ENCODE peak calls at places on chromosomes 16 and 17, in nine cellular contexts. One of them, this sample, is unnamed.

GRCh38 chr16:57376313-57376818 is 4.1 kb downstream of the CX3CL1 start:
- DNase-seq in GM12878: no peak
- DNase-seq in tibial nerve: no peak
- DNase-seq in HCT116: no peak
- DNase-seq in colonic mucosa: no peak
- DNase-seq in heart left ventricle: no peak
- DNase-seq in left lung: no peak
- DNase-seq in brain microvascular endothelial cell: no peak
- DNase-seq in lung: no peak
- DNase-seq in this sample: no peak

GRCh38 chr17:60630352-60630751 is 30.4 kb downstream of the PPM1D start:
- DNase-seq in GM12878: no peak
- DNase-seq in tibial nerve: peak; percentile 38
- DNase-seq in HCT116: no peak
- DNase-seq in colonic mucosa: no peak
- DNase-seq in heart left ventricle: peak; percentile 29
- DNase-seq in left lung: no peak
- DNase-seq in brain microvascular endothelial cell: peak; percentile 47
- DNase-seq in lung: no peak
- DNase-seq in this sample: no peak

GRCh38 chr17:74990581-74991105 is 3.2 kb downstream of the CDR2L start:
- DNase-seq in GM12878: no peak
- DNase-seq in tibial nerve: no peak
- DNase-seq in HCT116: no peak
- DNase-seq in colonic mucosa: no peak
- DNase-seq in heart left ventricle: no peak
- DNase-seq in left lung: no peak
- DNase-seq in brain microvascular endothelial cell: no peak
- DNase-seq in lung: no peak
- DNase-seq in this sample: no peak

GRCh38 chr16:75250089-75250808 is 1.2 kb downstream of the BCAR1 start:
- DNase-seq in GM12878: no peak
- DNase-seq in tibial nerve: no peak
- DNase-seq in HCT116: no peak
- DNase-seq in colonic mucosa: peak; percentile 87
- DNase-seq in heart left ventricle: no peak
- DNase-seq in left lung: peak; percentile 84
- DNase-seq in brain microvascular endothelial cell: no peak
- DNase-seq in lung: peak; percentile 50
- DNase-seq in this sample: no peak

GRCh38 chr17:19618015-19618414 is 30.5 kb upstream of the ALDH3A2 start:
- DNase-seq in GM12878: no peak
- DNase-seq in tibial nerve: no peak
- DNase-seq in HCT116: no peak
- DNase-seq in colonic mucosa: no peak
- DNase-seq in heart left ventricle: no peak
- DNase-seq in left lung: no peak
- DNase-seq in brain microvascular endothelial cell: no peak
- DNase-seq in lung: no peak
- DNase-seq in this sample: no peak

GRCh38 chr16:22314661-22315626 is 17.7 kb downstream of the POLR3E start:
- DNase-seq in GM12878: no peak
- DNase-seq in tibial nerve: no peak
- DNase-seq in HCT116: no peak
- DNase-seq in colonic mucosa: no peak
- DNase-seq in heart left ventricle: no peak
- DNase-seq in left lung: no peak
- DNase-seq in brain microvascular endothelial cell: no peak
- DNase-seq in lung: no peak
- DNase-seq in this sample: no peak

GRCh38 chr16:88536510-88536909 is 33.7 kb upstream of the ZC3H18 start:
- DNase-seq in GM12878: no peak
- DNase-seq in tibial nerve: no peak
- DNase-seq in HCT116: no peak
- DNase-seq in colonic mucosa: no peak
- DNase-seq in heart left ventricle: no peak
- DNase-seq in left lung: peak; percentile 65
- DNase-seq in brain microvascular endothelial cell: no peak
- DNase-seq in lung: no peak
- DNase-seq in this sample: no peak

GRCh38 chr17:40122466-40122943 is 734 bp downstream of the MSL1 start:
- DNase-seq in GM12878: no peak
- DNase-seq in tibial nerve: no peak
- DNase-seq in HCT116: no peak
- DNase-seq in colonic mucosa: peak; percentile 43
- DNase-seq in heart left ventricle: peak; percentile 57
- DNase-seq in left lung: peak; percentile 89
- DNase-seq in brain microvascular endothelial cell: no peak
- DNase-seq in lung: peak; percentile 38
- DNase-seq in this sample: no peak

GRCh38 chr16:85104821-85105391 is 7.4 kb downstream of the CIBAR2 start:
- DNase-seq in GM12878: peak; percentile 21
- DNase-seq in tibial nerve: no peak
- DNase-seq in HCT116: no peak
- DNase-seq in colonic mucosa: no peak
- DNase-seq in heart left ventricle: no peak
- DNase-seq in left lung: no peak
- DNase-seq in brain microvascular endothelial cell: no peak
- DNase-seq in lung: no peak
- DNase-seq in this sample: no peak

GRCh38 chr17:78117027-78117981 is 11.3 kb downstream of the TMC6 start:
- DNase-seq in GM12878: no peak
- DNase-seq in tibial nerve: no peak
- DNase-seq in HCT116: no peak
- DNase-seq in colonic mucosa: no peak
- DNase-seq in heart left ventricle: no peak
- DNase-seq in left lung: peak; percentile 84
- DNase-seq in brain microvascular endothelial cell: no peak
- DNase-seq in lung: no peak
- DNase-seq in this sample: no peak

GRCh38 chr17:48335858-48336500 is 94.0 kb downstream of the SKAP1 start:
- DNase-seq in GM12878: peak; percentile 37
- DNase-seq in tibial nerve: no peak
- DNase-seq in HCT116: peak; percentile 78
- DNase-seq in colonic mucosa: no peak
- DNase-seq in heart left ventricle: no peak
- DNase-seq in left lung: no peak
- DNase-seq in brain microvascular endothelial cell: no peak
- DNase-seq in lung: no peak
- DNase-seq in this sample: no peak

GRCh38 chr17:12463102-12463501 is 202.6 kb upstream of the MYOCD start:
- DNase-seq in GM12878: no peak
- DNase-seq in tibial nerve: no peak
- DNase-seq in HCT116: no peak
- DNase-seq in colonic mucosa: no peak
- DNase-seq in heart left ventricle: no peak
- DNase-seq in left lung: no peak
- DNase-seq in brain microvascular endothelial cell: peak; percentile 13
- DNase-seq in lung: no peak
- DNase-seq in this sample: no peak

GRCh38 chr17:62724398-62725146 is 83.5 kb downstream of the MARCHF10 start:
- DNase-seq in GM12878: peak; percentile 91
- DNase-seq in tibial nerve: no peak
- DNase-seq in HCT116: no peak
- DNase-seq in colonic mucosa: no peak
- DNase-seq in heart left ventricle: no peak
- DNase-seq in left lung: no peak
- DNase-seq in brain microvascular endothelial cell: no peak
- DNase-seq in lung: no peak
- DNase-seq in this sample: no peak
- TF ChIP-seq CTCF in GM12878: no peak
- TF ChIP-seq CTCF in tibial nerve: no peak
- TF ChIP-seq CTCF in HCT116: no peak
- TF ChIP-seq CTCF in colonic mucosa: no peak
- TF ChIP-seq CTCF in heart left ventricle: no peak
- TF ChIP-seq CTCF in left lung: no peak
- TF ChIP-seq CTCF in brain microvascular endothelial cell: no peak
- TF ChIP-seq CTCF in lung: no peak
- TF ChIP-seq CTCF in this sample: no peak

DNA sequence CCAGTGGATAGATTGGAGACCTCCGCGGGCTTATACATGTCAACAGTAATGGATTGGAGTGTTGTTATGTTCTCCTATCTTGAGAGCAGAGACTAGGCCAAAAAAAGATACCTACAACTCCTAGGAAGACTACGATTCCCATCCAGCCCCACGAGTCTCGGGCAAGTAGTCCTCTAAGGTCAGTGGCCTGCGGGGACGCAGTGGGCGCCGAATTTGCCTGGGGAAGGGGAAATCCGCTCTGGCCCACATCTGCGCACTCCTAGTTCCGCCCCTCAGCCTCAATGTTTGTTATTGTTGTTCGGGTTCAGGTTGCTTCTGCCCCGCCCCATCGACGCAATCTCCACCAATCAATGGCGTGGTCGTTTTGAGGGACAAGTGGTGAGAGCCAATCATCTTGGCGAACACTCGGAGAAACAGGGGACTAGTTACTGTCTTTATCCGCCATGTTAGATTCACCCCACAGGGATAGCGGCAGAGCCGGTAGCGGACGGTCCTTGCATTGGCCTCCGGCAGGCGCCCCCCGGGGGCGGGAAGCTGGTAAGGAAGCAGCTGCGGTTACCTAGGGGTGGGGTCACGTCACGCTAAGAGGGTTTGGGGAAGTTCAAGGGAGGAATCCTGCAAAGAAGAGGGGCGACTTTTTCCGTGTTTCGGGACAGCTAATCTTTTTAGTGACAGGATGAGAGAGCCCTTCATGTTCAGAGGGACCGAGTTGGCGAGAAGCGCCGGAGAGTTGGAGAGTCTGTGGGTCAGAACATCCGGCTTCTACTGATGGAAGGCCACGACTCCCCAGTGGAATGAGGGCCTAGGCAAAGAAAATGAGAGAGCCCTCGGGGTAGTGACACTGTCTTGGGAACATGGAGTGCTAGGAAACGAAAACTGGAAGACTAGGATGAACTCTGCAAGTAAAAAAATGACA is at the start of gene NBR1:
- DNase-seq in GM12878: peak; percentile 100
- DNase-seq in tibial nerve: peak; percentile 100
- DNase-seq in HCT116: peak; percentile 99
- DNase-seq in colonic mucosa: peak; percentile 99
- DNase-seq in heart left ventricle: peak; percentile 95
- DNase-seq in left lung: peak; percentile 91
- DNase-seq in brain microvascular endothelial cell: peak; percentile 97
- DNase-seq in lung: peak; percentile 97
- DNase-seq in this sample: peak; percentile 93
- TF ChIP-seq CTCF in GM12878: peak; percentile 27
- TF ChIP-seq CTCF in tibial nerve: peak; percentile 10
- TF ChIP-seq CTCF in HCT116: no peak
- TF ChIP-seq CTCF in colonic mucosa: no peak
- TF ChIP-seq CTCF in heart left ventricle: peak; percentile 37
- TF ChIP-seq CTCF in left lung: peak; percentile 17
- TF ChIP-seq CTCF in brain microvascular endothelial cell: peak; percentile 39
- TF ChIP-seq CTCF in lung: no peak
- TF ChIP-seq CTCF in this sample: no peak

DNA sequence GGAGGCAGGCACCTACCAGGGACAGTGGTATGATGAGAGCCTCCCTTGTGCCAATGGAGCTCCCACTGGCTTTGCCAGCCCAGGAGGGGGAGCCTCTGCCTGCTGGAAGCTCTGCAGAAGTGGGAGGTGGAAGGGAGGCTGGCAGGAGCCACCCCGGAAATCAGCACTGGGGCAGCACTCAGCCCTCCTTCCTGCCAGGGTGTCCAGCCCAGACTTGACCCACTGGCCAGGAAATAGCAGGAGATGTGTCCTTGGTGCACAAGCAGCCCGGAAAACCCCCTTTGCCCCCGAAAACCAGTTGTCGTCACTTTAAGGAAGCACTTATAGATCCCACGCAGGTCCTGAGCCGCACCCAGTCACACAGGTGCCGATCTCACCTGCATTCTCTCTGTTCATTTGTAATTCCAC is 49.3 kb upstream of the CACNG4 start:
- DNase-seq in GM12878: no peak
- DNase-seq in tibial nerve: no peak
- DNase-seq in HCT116: peak; percentile 39
- DNase-seq in colonic mucosa: peak; percentile 58
- DNase-seq in heart left ventricle: no peak
- DNase-seq in left lung: no peak
- DNase-seq in brain microvascular endothelial cell: no peak
- DNase-seq in lung: peak; percentile 32
- DNase-seq in this sample: no peak
- TF ChIP-seq CTCF in GM12878: no peak
- TF ChIP-seq CTCF in tibial nerve: no peak
- TF ChIP-seq CTCF in HCT116: peak; percentile 82
- TF ChIP-seq CTCF in colonic mucosa: peak; percentile 39
- TF ChIP-seq CTCF in heart left ventricle: peak; percentile 20
- TF ChIP-seq CTCF in left lung: no peak
- TF ChIP-seq CTCF in brain microvascular endothelial cell: peak; percentile 43
- TF ChIP-seq CTCF in lung: no peak
- TF ChIP-seq CTCF in this sample: no peak

DNA sequence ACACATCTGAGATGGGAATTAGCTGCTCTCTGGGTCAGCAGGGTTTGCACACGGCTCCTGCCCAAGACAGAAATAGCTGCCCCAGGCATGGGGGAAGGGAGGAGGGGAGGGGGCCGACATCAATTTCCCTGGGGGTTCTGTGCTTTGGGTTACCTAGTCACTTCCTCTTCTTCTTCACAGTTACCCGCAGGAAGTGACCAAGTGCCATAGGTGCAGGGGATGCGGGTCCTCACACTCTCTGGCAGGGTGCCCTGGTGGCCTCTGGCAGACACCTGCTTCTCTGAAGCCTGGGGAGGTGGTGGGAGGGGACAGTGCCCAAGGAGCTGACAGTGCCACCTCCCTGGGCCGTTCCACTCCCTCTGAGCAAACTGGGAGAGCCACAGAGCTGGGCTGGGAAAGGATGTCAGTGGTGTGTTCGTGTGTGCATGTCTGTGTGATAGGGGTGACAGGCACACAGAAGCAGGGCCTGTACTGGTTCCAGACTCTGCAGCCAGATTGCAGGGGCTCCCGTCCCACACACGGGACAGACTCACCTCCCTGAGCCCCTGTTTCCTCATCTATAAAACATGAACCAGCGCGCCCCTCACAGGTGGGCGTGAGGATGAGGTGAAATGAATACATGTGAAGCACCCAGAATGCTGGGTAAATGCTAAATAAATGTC is 18.2 kb downstream of the SCN4A start:
- DNase-seq in GM12878: no peak
- DNase-seq in tibial nerve: no peak
- DNase-seq in HCT116: no peak
- DNase-seq in colonic mucosa: no peak
- DNase-seq in heart left ventricle: no peak
- DNase-seq in left lung: no peak
- DNase-seq in brain microvascular endothelial cell: no peak
- DNase-seq in lung: no peak
- DNase-seq in this sample: no peak
- TF ChIP-seq CTCF in GM12878: no peak
- TF ChIP-seq CTCF in tibial nerve: no peak
- TF ChIP-seq CTCF in HCT116: no peak
- TF ChIP-seq CTCF in colonic mucosa: no peak
- TF ChIP-seq CTCF in heart left ventricle: no peak
- TF ChIP-seq CTCF in left lung: no peak
- TF ChIP-seq CTCF in brain microvascular endothelial cell: no peak
- TF ChIP-seq CTCF in lung: no peak
- TF ChIP-seq CTCF in this sample: no peak

GRCh38 chr17:36017799-36018198 is at the start of gene CCL23:
- DNase-seq in GM12878: no peak
- DNase-seq in tibial nerve: no peak
- DNase-seq in HCT116: no peak
- DNase-seq in colonic mucosa: no peak
- DNase-seq in heart left ventricle: no peak
- DNase-seq in left lung: no peak
- DNase-seq in brain microvascular endothelial cell: no peak
- DNase-seq in lung: no peak
- DNase-seq in this sample: no peak
- TF ChIP-seq CTCF in GM12878: no peak
- TF ChIP-seq CTCF in tibial nerve: no peak
- TF ChIP-seq CTCF in HCT116: no peak
- TF ChIP-seq CTCF in colonic mucosa: no peak
- TF ChIP-seq CTCF in heart left ventricle: no peak
- TF ChIP-seq CTCF in left lung: no peak
- TF ChIP-seq CTCF in brain microvascular endothelial cell: no peak
- TF ChIP-seq CTCF in lung: no peak
- TF ChIP-seq CTCF in this sample: no peak